ENCODE peak calls at places on chromosomes 4 and X, in five cellular contexts. I is ovary, T is AG04450, O is left lung, D is fibroblast of pulmonary artery. M is an unnamed sample.

GRCh38 chrX:16185725-16186136 is 18.4 kb downstream of the MAGEB17 start:
- DNase-seq in I (no peak), T (peak; percentile 21), O (no peak), D (peak; percentile 58), M (no peak)

GRCh38 chrX:10103023-10103422 is 53.8 kb upstream of the CLCN4 start:
- DNase-seq in I (no peak), T (no peak), O (no peak), D (no peak), M (no peak)

GRCh38 chr4:101198741-101199339 is 148.5 kb downstream of the PPP3CA start:
- DNase-seq in I (no peak), T (no peak), O (no peak), D (no peak), M (no peak)

GRCh38 chrX:150223176-150224015 is 139.7 kb upstream of the MAMLD1 start:
- DNase-seq in I (no peak), T (no peak), O (no peak), D (no peak), M (no peak)

GRCh38 chr4:60682901-60683300 is 517.2 kb upstream of the ADGRL3 start:
- DNase-seq in I (no peak), T (peak; percentile 4), O (no peak), D (peak; percentile 7), M (no peak)

GRCh38 chrX:40651620-40652223 is 4.4 kb upstream of the CXorf38 start:
- DNase-seq in I (peak; percentile 67), T (no peak), O (no peak), D (peak; percentile 72), M (peak; percentile 52)

GRCh38 chr4:152776352-152776751 is 3.2 kb downstream of the TIGD4 start:
- DNase-seq in I (no peak), T (no peak), O (no peak), D (peak; percentile 31), M (no peak)

GRCh38 chrX:14095702-14096101 is 66.0 kb upstream of the GEMIN8 start:
- DNase-seq in I (peak; percentile 30), T (peak; percentile 3), O (no peak), D (peak; percentile 74), M (peak; percentile 53)

GRCh38 chr4:84952776-84953175 is 13.7 kb downstream of the WDFY3 start:
- DNase-seq in I (no peak), T (no peak), O (no peak), D (no peak), M (no peak)

GRCh38 chrX:30278365-30278764 is 30.8 kb downstream of the NR0B1 start:
- DNase-seq in I (no peak), T (no peak), O (no peak), D (peak; percentile 34), M (no peak)

GRCh38 chrX:57379296-57379695 is 92.8 kb downstream of the FAAH2 start:
- DNase-seq in I (no peak), T (no peak), O (no peak), D (no peak), M (no peak)

GRCh38 chrX:103585421-103586313 is at the start of gene TCEAL4:
- DNase-seq in I (peak; percentile 74), T (no peak), O (peak; percentile 87), D (peak; percentile 48), M (peak; percentile 69)

GRCh38 chr4:116332508-116332907 is 752.9 kb downstream of the TRAM1L1 start:
- DNase-seq in I (no peak), T (no peak), O (no peak), D (no peak), M (no peak)

GRCh38 chrX:149185087-149185486 is 320.0 kb downstream of the IDS start:
- DNase-seq in I (no peak), T (no peak), O (no peak), D (peak; percentile 27), M (no peak)

GRCh38 chr4:42293967-42294822 is 103.1 kb upstream of the SHISA3 start:
- DNase-seq in I (no peak), T (no peak), O (no peak), D (no peak), M (no peak)

GRCh38 chrX:101383679-101384078 is 2.3 kb downstream of the BTK start:
- DNase-seq in I (no peak), T (no peak), O (no peak), D (no peak), M (no peak)

GRCh38 chr4:3715251-3716033 is 50.7 kb upstream of the ADRA2C start:
- DNase-seq in I (no peak), T (no peak), O (peak; percentile 70), D (no peak), M (peak; percentile 23)

GRCh38 chr4:146059153-146059552 is 116.4 kb upstream of the LSM6 start:
- DNase-seq in I (no peak), T (no peak), O (no peak), D (no peak), M (no peak)

GRCh38 chrX:40809210-40809609 is 73.9 kb upstream of the MED14 start:
- DNase-seq in I (no peak), T (no peak), O (no peak), D (peak; percentile 14), M (no peak)

GRCh38 chr4:2462218-2462991 is 6.5 kb upstream of the RNF4 start:
- DNase-seq in I (peak; percentile 76), T (peak; percentile 27), O (peak; percentile 89), D (peak; percentile 76), M (peak; percentile 84)

DNA sequence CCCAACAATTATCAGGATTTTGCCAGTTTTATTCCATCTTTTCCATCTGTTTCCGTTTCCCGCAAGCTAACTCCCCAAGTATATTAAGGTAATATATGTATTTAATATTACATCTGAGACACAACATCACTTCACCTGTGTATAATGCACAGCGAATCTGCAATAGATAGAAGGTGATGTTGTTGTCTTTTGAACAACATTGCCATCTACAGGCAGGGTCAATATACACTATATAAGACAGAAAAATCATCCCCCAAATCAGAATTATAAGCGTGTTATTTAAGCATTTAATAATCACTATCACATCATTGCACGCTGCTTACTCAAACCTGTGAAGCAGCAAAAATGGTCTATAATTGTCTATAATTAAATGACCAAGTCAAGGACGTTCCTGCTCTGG is 1115.5 kb downstream of the NLGN4X start:
- DNase-seq in I (no peak), T (no peak), O (no peak), D (peak; percentile 1), M (no peak)
- TF ChIP-seq CTCF in I (no peak), T (no peak), O (no peak), D (no peak), M (no peak)

GRCh38 chr4:141375855-141376254 is 155.2 kb downstream of the ZNF330 start:
- DNase-seq in I (no peak), T (peak; percentile 63), O (no peak), D (peak; percentile 90), M (no peak)
- TF ChIP-seq CTCF in I (no peak), T (peak; percentile 74), O (no peak), D (peak; percentile 67), M (no peak)

GRCh38 chrX:3733043-3733430 is 19.6 kb upstream of the PRKX start:
- DNase-seq in I (no peak), T (no peak), O (no peak), D (no peak), M (no peak)

GRCh38 chrX:3743821-3744439 is 30.5 kb upstream of the PRKX start:
- DNase-seq in I (no peak), T (no peak), O (no peak), D (no peak), M (no peak)

GRCh38 chrX:3738489-3738888 is 25.0 kb upstream of the PRKX start:
- DNase-seq in I (no peak), T (no peak), O (no peak), D (no peak), M (no peak)
- TF ChIP-seq CTCF in I (no peak), T (no peak), O (no peak), D (no peak), M (no peak)

DNA sequence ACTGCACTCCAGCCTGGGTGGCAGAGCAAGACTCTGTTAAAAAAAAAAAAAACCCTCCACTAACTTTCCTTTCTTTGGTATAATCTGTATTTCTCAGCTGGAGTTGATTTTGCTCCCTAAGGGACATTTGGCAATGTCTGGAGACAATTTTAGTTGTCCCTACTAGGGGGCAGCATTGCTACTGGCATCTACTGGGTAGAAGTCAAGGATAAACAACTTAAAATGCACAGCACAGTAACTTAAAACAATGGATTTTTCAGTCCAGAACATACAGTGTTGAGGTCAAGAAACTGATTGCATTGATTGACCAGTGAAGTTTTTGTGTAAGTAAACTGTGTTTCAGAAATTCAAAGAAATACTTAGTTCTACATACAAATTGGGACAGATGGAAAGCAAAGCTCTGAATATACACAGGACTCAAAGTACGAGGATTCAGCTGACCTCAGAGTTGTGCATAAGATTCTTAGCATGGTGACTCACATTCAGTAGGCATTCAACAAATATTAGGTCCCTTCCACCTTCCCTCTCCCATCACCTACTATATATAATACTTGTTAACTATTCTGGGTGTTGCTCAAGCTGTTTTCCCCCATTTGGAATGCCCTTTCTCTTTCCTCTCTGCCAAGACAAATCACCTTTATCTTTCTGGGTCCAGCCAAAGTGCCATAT is 8.8 kb downstream of the DDX53 start:
- DNase-seq in I (no peak), T (no peak), O (no peak), D (peak; percentile 41), M (no peak)
- TF ChIP-seq CTCF in I (no peak), T (peak; percentile 43), O (no peak), D (peak; percentile 38), M (peak; percentile 20)

GRCh38 chr4:170198742-170199141 is 109.0 kb upstream of the AADAT start:
- DNase-seq in I (no peak), T (no peak), O (no peak), D (no peak), M (no peak)
- TF ChIP-seq CTCF in I (no peak), T (no peak), O (peak; percentile 9), D (no peak), M (no peak)

DNA sequence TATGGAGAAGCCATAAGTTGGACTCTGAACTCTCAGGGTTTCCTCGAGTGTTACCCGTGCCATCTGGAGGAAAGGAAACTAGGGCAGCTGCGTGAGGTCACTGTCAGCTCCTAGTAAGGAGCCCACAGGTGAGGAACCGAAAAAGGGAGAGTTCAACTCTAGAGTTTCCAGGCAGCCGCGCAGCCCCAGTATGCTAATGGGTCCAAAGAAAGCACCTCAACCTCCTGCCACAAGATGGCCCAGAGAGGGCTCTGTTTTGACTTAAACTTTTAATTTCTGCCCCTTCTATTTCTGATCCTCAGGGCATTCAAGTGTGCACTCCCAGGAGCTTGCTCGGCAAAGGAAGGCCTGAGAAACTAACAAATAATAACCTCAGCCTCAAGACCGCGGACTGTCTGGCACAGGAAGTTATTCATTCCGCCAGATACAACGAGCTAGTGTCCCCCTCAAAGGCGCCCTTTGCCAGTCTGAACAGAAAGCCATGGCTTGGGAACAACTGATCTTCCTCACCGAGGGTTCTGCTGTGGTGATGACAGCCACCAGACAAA is 13.9 kb downstream of the SCARB2 start:
- DNase-seq in I (no peak), T (no peak), O (no peak), D (peak; percentile 51), M (no peak)
- TF ChIP-seq CTCF in I (no peak), T (no peak), O (no peak), D (peak; percentile 9), M (no peak)